ENCODE peak calls at places on chromosomes 3 and 15, in seven cellular contexts. One of them, this sample, is unnamed.

GRCh38 chr15:65318870-65319356 is 14.4 kb downstream of the RNU5B-1 start:
- DNase-seq in GM13976: peak
- DNase-seq in HepG2: peak
- DNase-seq in NCI-H345: peak
- DNase-seq in kidney tubule cell: peak
- DNase-seq in NCI-H2029 treated with DMSO at 0.1 percent for 48 hours: peak
- DNase-seq in stimulated activated naive CD4-positive, alpha-beta T cell treated with Interleukin-2 at 50 U/mL for 16 hours: peak
- DNase-seq in this sample: peak

GRCh38 chr3:61936344-61936937 is 375.1 kb downstream of the PTPRG start:
- DNase-seq in GM13976: peak
- DNase-seq in NCI-H345: no peak
- DNase-seq in NCI-H2029 treated with DMSO at 0.1 percent for 48 hours: no peak
- DNase-seq in kidney tubule cell: no peak
- DNase-seq in stimulated activated naive CD4-positive, alpha-beta T cell treated with Interleukin-2 at 50 U/mL for 16 hours: no peak
- DNase-seq in HepG2: peak
- DNase-seq in this sample: no peak

GRCh38 chr3:186273586-186273985 is 88.4 kb downstream of the DGKG start:
- DNase-seq in kidney tubule cell: no peak
- DNase-seq in stimulated activated naive CD4-positive, alpha-beta T cell treated with Interleukin-2 at 50 U/mL for 16 hours: no peak
- DNase-seq in GM13976: no peak
- DNase-seq in NCI-H2029 treated with DMSO at 0.1 percent for 48 hours: no peak
- DNase-seq in NCI-H345: no peak
- DNase-seq in HepG2: no peak
- DNase-seq in this sample: no peak

GRCh38 chr3:32817561-32818430 is at the start of gene TRIM71:
- DNase-seq in NCI-H2029 treated with DMSO at 0.1 percent for 48 hours: no peak
- DNase-seq in NCI-H345: no peak
- DNase-seq in kidney tubule cell: peak
- DNase-seq in GM13976: peak
- DNase-seq in stimulated activated naive CD4-positive, alpha-beta T cell treated with Interleukin-2 at 50 U/mL for 16 hours: no peak
- DNase-seq in HepG2: no peak
- DNase-seq in this sample: peak

GRCh38 chr15:31207246-31207645 is 105.7 kb upstream of the TRPM1 start:
- DNase-seq in GM13976: no peak
- DNase-seq in stimulated activated naive CD4-positive, alpha-beta T cell treated with Interleukin-2 at 50 U/mL for 16 hours: no peak
- DNase-seq in kidney tubule cell: no peak
- DNase-seq in NCI-H345: no peak
- DNase-seq in HepG2: no peak
- DNase-seq in NCI-H2029 treated with DMSO at 0.1 percent for 48 hours: no peak
- DNase-seq in this sample: no peak

GRCh38 chr3:32381922-32382321 is 9.7 kb upstream of the CMTM7 start:
- DNase-seq in NCI-H2029 treated with DMSO at 0.1 percent for 48 hours: no peak
- DNase-seq in stimulated activated naive CD4-positive, alpha-beta T cell treated with Interleukin-2 at 50 U/mL for 16 hours: no peak
- DNase-seq in GM13976: no peak
- DNase-seq in HepG2: no peak
- DNase-seq in kidney tubule cell: no peak
- DNase-seq in NCI-H345: no peak
- DNase-seq in this sample: no peak

GRCh38 chr3:18372786-18373405 is 52.2 kb downstream of the SATB1 start:
- DNase-seq in HepG2: no peak
- DNase-seq in stimulated activated naive CD4-positive, alpha-beta T cell treated with Interleukin-2 at 50 U/mL for 16 hours: no peak
- DNase-seq in NCI-H345: no peak
- DNase-seq in kidney tubule cell: no peak
- DNase-seq in NCI-H2029 treated with DMSO at 0.1 percent for 48 hours: no peak
- DNase-seq in GM13976: no peak
- DNase-seq in this sample: no peak

GRCh38 chr3:143120716-143121239 is 1.2 kb downstream of the CHST2 start:
- DNase-seq in kidney tubule cell: peak
- DNase-seq in stimulated activated naive CD4-positive, alpha-beta T cell treated with Interleukin-2 at 50 U/mL for 16 hours: peak
- DNase-seq in HepG2: no peak
- DNase-seq in NCI-H345: no peak
- DNase-seq in NCI-H2029 treated with DMSO at 0.1 percent for 48 hours: no peak
- DNase-seq in GM13976: peak
- DNase-seq in this sample: peak